ENCODE peak calls at places on chromosome 18, in five cellular contexts. C is foreskin fibroblast; Z is activated T-helper 1 cell treated with anti-CD3 and anti-CD28 coated beads, Interleukin-2, amount 50 U/mL, for 16 hours; K is psoas muscle; L is GM12865. E is an unnamed sample.

GRCh38 chr18:3139406-3139805 is 80.4 kb downstream of the MYOM1 start:
- DNase-seq in Z (no peak), L (no peak), K (no peak), C (no peak), E (no peak)

GRCh38 chr18:47701133-47701532 is 229.3 kb downstream of the SMAD2 start:
- DNase-seq in L (no peak), Z (no peak), K (no peak), C (no peak), E (no peak)

GRCh38 chr18:80246656-80247402 is 485 bp downstream of the PARD6G start:
- DNase-seq in C (no peak), L (no peak), K (peak; percentile 64), Z (no peak), E (peak; percentile 25)

GRCh38 chr18:64037812-64038414 is 68.0 kb downstream of the SERPINB8 start:
- DNase-seq in K (no peak), C (no peak), L (peak; percentile 49), Z (no peak), E (peak; percentile 24)

GRCh38 chr18:57797209-57797651 is 5.9 kb downstream of the ATP8B1 start:
- DNase-seq in C (no peak), L (no peak), K (no peak), Z (no peak), E (no peak)

GRCh38 chr18:48787523-48788151 is 163.1 kb downstream of the SMAD7 start:
- DNase-seq in L (no peak), C (no peak), Z (no peak), K (peak; percentile 30), E (no peak)

GRCh38 chr18:8717011-8717770 is 11.8 kb downstream of the MTCL1 start:
- DNase-seq in Z (no peak), C (no peak), L (no peak), K (no peak), E (no peak)

GRCh38 chr18:33841221-33841967 is 263.4 kb downstream of the ASXL3 start:
- DNase-seq in Z (no peak), L (peak; percentile 39), C (no peak), K (no peak), E (no peak)

GRCh38 chr18:35481960-35482366 is 15.8 kb downstream of the INO80C start:
- DNase-seq in K (no peak), Z (no peak), L (no peak), C (no peak), E (no peak)

GRCh38 chr18:68083131-68083530 is 566.6 kb upstream of the DSEL start:
- DNase-seq in K (no peak), Z (no peak), L (no peak), C (peak; percentile 68), E (no peak)

GRCh38 chr18:47987456-47987735 is 56.9 kb upstream of the SMAD2 start:
- DNase-seq in K (no peak), C (no peak), Z (no peak), L (no peak), E (no peak)

GRCh38 chr18:58556333-58557012 is 72.4 kb downstream of the ALPK2 start:
- DNase-seq in C (no peak), Z (no peak), L (peak; percentile 68), K (peak; percentile 78), E (no peak)

GRCh38 chr18:59885579-59886163 is 14.1 kb upstream of the PMAIP1 start:
- DNase-seq in L (peak; percentile 84), Z (no peak), C (peak; percentile 69), K (no peak), E (no peak)

E was measured in cerebellum.